ENCODE peak calls at places on chromosomes 3 and 15, in six cellular contexts. T, J, F, G, M and U are unnamed samples.

GRCh38 chr3:127426444-127427168 is 138.8 kb upstream of the PRR20G start:
- DNase-seq in F (no peak), J (no peak), G (no peak), T (no peak), M (no peak), U (no peak)

GRCh38 chr3:184229424-184230080 is at the start of gene VWA5B2:
- DNase-seq in F (peak; percentile 36), G (peak; percentile 46), J (peak; percentile 72), T (no peak), M (peak; percentile 78), U (peak; percentile 92)

GRCh38 chr15:71752604-71753289 is 57.6 kb upstream of the NR2E3 start:
- DNase-seq in T (peak; percentile 98), J (no peak), M (peak; percentile 42), G (peak; percentile 65), F (no peak), U (peak; percentile 82)

GRCh38 chr3:52058111-52058510 is 1.7 kb upstream of the DUSP7 start:
- DNase-seq in M (no peak), T (no peak), G (no peak), F (no peak), J (no peak), U (no peak)

GRCh38 chr3:152026033-152026556 is 152.7 kb downstream of the SUCNR1 start:
- DNase-seq in J (no peak), M (no peak), F (no peak), T (peak; percentile 85), G (peak; percentile 62), U (peak; percentile 25)

GRCh38 chr3:25448750-25449684 is 21.0 kb downstream of the RARB start:
- DNase-seq in J (no peak), M (no peak), T (peak; percentile 65), G (no peak), F (peak; percentile 91), U (peak; percentile 71)

GRCh38 chr3:38984110-38984509 is 67.6 kb downstream of the SCN11A start:
- DNase-seq in M (no peak), F (no peak), G (no peak), J (no peak), T (no peak), U (no peak)

GRCh38 chr15:44314512-44314911 is 26.0 kb downstream of the GOLM2 start:
- DNase-seq in J (no peak), F (no peak), T (no peak), M (no peak), G (no peak), U (no peak)

GRCh38 chr15:26967719-26968269 is 3.2 kb upstream of the GABRG3 start:
- DNase-seq in G (no peak), F (no peak), M (peak; percentile 75), T (no peak), J (peak; percentile 45), U (no peak)

GRCh38 chr3:98556164-98557130 is 24.7 kb downstream of the GPR15 start:
- DNase-seq in F (no peak), G (peak; percentile 93), M (no peak), T (no peak), J (no peak), U (no peak)

GRCh38 chr3:184361932-184362667 is 590 bp downstream of the POLR2H start:
- DNase-seq in J (peak; percentile 45), T (peak; percentile 53), G (peak; percentile 63), F (peak; percentile 59), M (peak; percentile 47), U (peak; percentile 79)

GRCh38 chr3:18740631-18741583 is 315.8 kb upstream of the SATB1 start:
- DNase-seq in F (no peak), T (no peak), G (no peak), M (no peak), J (no peak), U (no peak)

GRCh38 chr3:20201141-20201540 is 15.1 kb upstream of the SGO1 start:
- DNase-seq in G (no peak), J (no peak), T (no peak), F (no peak), M (no peak), U (no peak)

GRCh38 chr3:71994203-71994602 is 209.3 kb upstream of the PROK2 start:
- DNase-seq in G (no peak), T (no peak), J (no peak), F (no peak), M (no peak), U (no peak)

GRCh38 chr3:122421836-122422235 is 6.0 kb upstream of the WDR5B start:
- DNase-seq in M (no peak), G (no peak), T (no peak), J (no peak), F (no peak), U (no peak)

GRCh38 chr3:190370369-190370768 is 17.6 kb upstream of the CLDN16 start:
- DNase-seq in T (no peak), J (no peak), F (no peak), M (no peak), G (no peak), U (no peak)

GRCh38 chr3:146125946-146126345 is 35.0 kb downstream of the PLOD2 start:
- DNase-seq in M (no peak), J (no peak), F (no peak), G (no peak), T (peak; percentile 97), U (no peak)

GRCh38 chr3:110165344-110165743 is 828.0 kb upstream of the DPPA4 start:
- DNase-seq in T (no peak), M (no peak), J (no peak), G (no peak), F (no peak), U (no peak)

GRCh38 chr3:57803647-57804081 is 47.6 kb downstream of the SLMAP start:
- DNase-seq in F (peak; percentile 32), T (peak; percentile 96), J (no peak), M (no peak), G (peak; percentile 96), U (peak; percentile 65)

GRCh38 chr3:111694471-111694870 is 99.3 kb upstream of the ZBED2 start:
- DNase-seq in M (no peak), G (no peak), J (no peak), T (no peak), F (no peak), U (no peak)

GRCh38 chr15:96619171-96619570 is 288.7 kb downstream of the NR2F2 start:
- DNase-seq in M (no peak), T (no peak), G (no peak), J (no peak), F (no peak), U (no peak)

GRCh38 chr3:194956697-194957396 is 271.2 kb downstream of the FAM43A start:
- DNase-seq in F (peak; percentile 34), M (no peak), J (no peak), G (no peak), T (no peak), U (no peak)

GRCh38 chr3:194957743-194958240 is 272.1 kb downstream of the FAM43A start:
- DNase-seq in G (no peak), J (no peak), T (no peak), M (no peak), F (no peak), U (no peak)

GRCh38 chr3:194953291-194953690 is 267.6 kb downstream of the FAM43A start:
- DNase-seq in F (no peak), M (no peak), G (no peak), T (no peak), J (no peak), U (no peak)

GRCh38 chr3:194955979-194956696 is 270.5 kb downstream of the FAM43A start:
- DNase-seq in J (no peak), T (no peak), M (no peak), F (no peak), G (no peak), U (no peak)

GRCh38 chr3:194955546-194955945 is 269.9 kb downstream of the FAM43A start:
- DNase-seq in T (no peak), J (no peak), G (no peak), M (no peak), F (no peak), U (no peak)
- TF ChIP-seq CTCF in T (no peak), J (no peak), G (no peak), M (no peak), F (no peak), U (no peak)

DNA sequence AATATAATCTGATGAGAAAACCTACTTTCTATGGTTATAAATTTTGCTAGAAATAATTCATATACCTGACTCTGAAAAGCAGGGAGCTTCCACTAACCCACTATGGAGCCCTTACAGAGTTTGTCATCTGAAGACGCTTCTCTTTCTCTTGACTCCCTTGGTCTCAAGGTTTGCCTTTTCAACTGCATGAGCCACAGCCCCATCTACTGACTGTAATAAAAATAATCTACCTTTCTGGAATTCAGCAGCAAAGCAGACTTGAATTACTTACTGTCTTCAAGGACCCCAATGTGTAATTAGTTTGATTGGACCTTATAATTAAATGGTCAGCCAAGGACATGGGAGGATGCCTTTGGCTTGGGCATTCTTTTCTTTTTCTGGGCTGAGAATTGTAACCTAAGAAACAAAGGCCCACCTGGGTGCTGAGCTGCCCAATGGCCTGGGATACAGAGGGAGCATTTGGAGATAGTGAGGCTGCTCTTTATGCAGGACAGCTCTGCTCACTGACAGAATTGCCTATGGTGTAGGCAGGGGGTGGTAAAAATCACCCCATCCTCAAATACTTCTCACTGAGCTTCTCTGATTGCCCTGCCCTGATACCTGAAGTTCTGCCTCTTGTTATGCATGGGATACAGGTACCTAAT is 178.6 kb upstream of the TRIM42 start:
- DNase-seq in J (no peak), G (no peak), T (peak; percentile 45), M (no peak), F (no peak), U (no peak)
- TF ChIP-seq CTCF in J (peak; percentile 53), G (peak; percentile 3), T (peak; percentile 42), M (peak; percentile 20), F (no peak), U (no peak)

GRCh38 chr15:57367556-57367955 is 8.7 kb upstream of the CGNL1 start:
- DNase-seq in T (no peak), G (no peak), J (no peak), F (no peak), M (no peak), U (no peak)

GRCh38 chr15:57363661-57364060 is 12.6 kb upstream of the CGNL1 start:
- DNase-seq in T (no peak), G (no peak), F (no peak), J (no peak), M (no peak), U (no peak)

GRCh38 chr15:57358611-57359010 is 17.7 kb upstream of the CGNL1 start:
- DNase-seq in F (no peak), T (no peak), M (no peak), J (no peak), G (no peak), U (no peak)

DNA sequence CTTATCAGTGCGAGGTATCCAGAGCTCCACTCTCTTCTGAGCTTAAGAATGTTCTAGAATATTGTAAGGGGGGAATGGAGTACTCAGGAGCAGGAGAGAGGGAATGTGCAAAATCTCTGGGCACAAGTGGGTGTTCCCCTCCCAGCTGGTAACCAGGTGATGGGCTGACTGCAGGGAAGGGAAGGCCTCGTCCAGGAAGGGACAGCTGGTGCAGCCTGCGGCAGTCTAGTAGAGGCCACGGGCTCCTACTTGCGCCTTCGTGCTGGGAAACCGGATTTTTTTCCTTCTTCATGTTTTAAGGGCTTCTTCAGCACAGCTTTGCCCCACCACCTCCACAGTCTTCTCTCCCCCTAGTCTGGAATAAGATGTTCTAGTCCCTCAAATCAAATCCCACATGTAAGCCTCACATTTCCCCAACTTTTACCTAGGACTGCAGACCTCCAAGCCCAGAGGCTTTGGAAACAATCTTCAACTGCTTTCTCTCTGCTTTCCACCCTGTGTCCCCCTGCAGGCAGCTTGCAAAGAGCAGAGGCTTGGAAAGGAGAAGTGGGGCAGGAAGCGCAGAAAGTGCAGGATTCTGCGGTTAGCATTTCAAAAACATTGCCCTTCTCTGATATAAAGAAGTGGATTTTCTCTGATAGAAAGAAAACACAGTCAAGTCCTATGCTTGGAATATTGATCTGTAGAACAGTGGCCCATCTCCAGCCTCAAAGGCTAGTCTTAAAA is 11.9 kb upstream of the CGNL1 start:
- DNase-seq in F (no peak), G (no peak), T (no peak), J (no peak), M (peak; percentile 56), U (no peak)
- TF ChIP-seq CTCF in F (no peak), G (no peak), T (peak; percentile 15), J (peak; percentile 41), M (no peak), U (no peak)

GRCh38 chr3:2713923-2714322 is 396.3 kb downstream of the IL5RA start:
- DNase-seq in G (no peak), J (no peak), F (no peak), M (no peak), T (no peak), U (peak; percentile 4)
- TF ChIP-seq CTCF in G (no peak), J (peak; percentile 38), F (no peak), M (no peak), T (peak; percentile 19), U (no peak)